ENCODE peak calls at places on chromosomes 3 and 15, in six cellular contexts. One of them, this sample, is unnamed.

GRCh38 chr3:38235466-38235865 is 30.1 kb upstream of the SLC22A13 start:
- DNase-seq in fibroblast of mammary gland: no peak
- DNase-seq in IMR-90: no peak
- DNase-seq in endodermal cell: no peak
- DNase-seq in gastrocnemius medialis: no peak
- DNase-seq in cardiac fibroblast: no peak
- DNase-seq in this sample: no peak

GRCh38 chr3:110971010-110971585 is 100.5 kb upstream of the NECTIN3 start:
- DNase-seq in fibroblast of mammary gland: no peak
- DNase-seq in endodermal cell: no peak
- DNase-seq in IMR-90: no peak
- DNase-seq in gastrocnemius medialis: no peak
- DNase-seq in cardiac fibroblast: no peak
- DNase-seq in this sample: no peak

GRCh38 chr3:24387493-24387892 is 107.2 kb downstream of the THRB start:
- DNase-seq in endodermal cell: no peak
- DNase-seq in IMR-90: no peak
- DNase-seq in gastrocnemius medialis: no peak
- DNase-seq in fibroblast of mammary gland: peak; percentile 44
- DNase-seq in cardiac fibroblast: peak; percentile 14
- DNase-seq in this sample: no peak

GRCh38 chr3:120894285-120894684 is 13.7 kb upstream of the STXBP5L start:
- DNase-seq in IMR-90: no peak
- DNase-seq in fibroblast of mammary gland: no peak
- DNase-seq in gastrocnemius medialis: no peak
- DNase-seq in endodermal cell: no peak
- DNase-seq in cardiac fibroblast: peak; percentile 35
- DNase-seq in this sample: no peak

GRCh38 chr3:97957617-97958311 is 14.5 kb downstream of the RIOX2 start:
- DNase-seq in cardiac fibroblast: peak; percentile 53
- DNase-seq in IMR-90: no peak
- DNase-seq in fibroblast of mammary gland: peak; percentile 51
- DNase-seq in endodermal cell: no peak
- DNase-seq in gastrocnemius medialis: peak; percentile 89
- DNase-seq in this sample: peak; percentile 60

GRCh38 chr3:65473746-65474145 is 565.0 kb downstream of the MAGI1 start:
- DNase-seq in cardiac fibroblast: peak; percentile 14
- DNase-seq in fibroblast of mammary gland: peak; percentile 21
- DNase-seq in IMR-90: peak; percentile 47
- DNase-seq in gastrocnemius medialis: no peak
- DNase-seq in endodermal cell: no peak
- DNase-seq in this sample: no peak

GRCh38 chr15:43134157-43134637 is 811 bp downstream of the TMEM62 start:
- DNase-seq in fibroblast of mammary gland: no peak
- DNase-seq in cardiac fibroblast: no peak
- DNase-seq in IMR-90: no peak
- DNase-seq in gastrocnemius medialis: no peak
- DNase-seq in endodermal cell: peak; percentile 61
- DNase-seq in this sample: no peak

GRCh38 chr3:195195321-195196209 is 75.4 kb downstream of the XXYLT1 start:
- DNase-seq in endodermal cell: peak; percentile 72
- DNase-seq in fibroblast of mammary gland: no peak
- DNase-seq in cardiac fibroblast: no peak
- DNase-seq in IMR-90: no peak
- DNase-seq in gastrocnemius medialis: no peak
- DNase-seq in this sample: no peak

GRCh38 chr3:63199606-63200005 is 78.5 kb upstream of the SYNPR start:
- DNase-seq in IMR-90: no peak
- DNase-seq in cardiac fibroblast: no peak
- DNase-seq in fibroblast of mammary gland: no peak
- DNase-seq in gastrocnemius medialis: no peak
- DNase-seq in endodermal cell: no peak
- DNase-seq in this sample: no peak

GRCh38 chr3:63192248-63192647 is 85.9 kb upstream of the SYNPR start:
- DNase-seq in fibroblast of mammary gland: no peak
- DNase-seq in gastrocnemius medialis: no peak
- DNase-seq in endodermal cell: no peak
- DNase-seq in cardiac fibroblast: no peak
- DNase-seq in IMR-90: no peak
- DNase-seq in this sample: no peak

DNA sequence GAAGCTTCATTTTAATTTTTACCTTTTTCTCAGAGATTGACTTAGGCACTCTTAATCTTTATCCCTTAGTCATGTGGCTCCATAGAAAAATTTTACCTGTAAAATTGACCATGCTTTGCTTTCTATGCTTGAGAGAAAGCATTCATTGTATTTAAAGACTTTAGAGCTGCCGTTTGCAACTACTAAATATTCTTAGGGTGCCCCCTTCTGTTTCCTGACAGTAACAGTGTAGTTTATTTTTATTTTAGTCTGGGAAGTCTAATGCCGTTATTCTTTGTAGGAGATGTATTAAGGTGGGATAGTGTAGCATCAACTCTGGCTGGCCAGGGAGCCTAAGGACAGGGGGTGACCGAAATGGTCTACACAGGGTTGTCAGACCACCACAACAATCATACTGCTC is 84.5 kb upstream of the SYNPR start:
- DNase-seq in cardiac fibroblast: peak; percentile 27
- DNase-seq in gastrocnemius medialis: no peak
- DNase-seq in endodermal cell: no peak
- DNase-seq in IMR-90: no peak
- DNase-seq in fibroblast of mammary gland: peak; percentile 50
- DNase-seq in this sample: no peak
- TF ChIP-seq CTCF in cardiac fibroblast: peak; percentile 33
- TF ChIP-seq CTCF in gastrocnemius medialis: no peak
- TF ChIP-seq CTCF in endodermal cell: peak; percentile 81
- TF ChIP-seq CTCF in IMR-90: peak; percentile 47
- TF ChIP-seq CTCF in fibroblast of mammary gland: peak; percentile 61
- TF ChIP-seq CTCF in this sample: no peak

GRCh38 chr3:30448436-30448835 is 158.0 kb upstream of the TGFBR2 start:
- DNase-seq in cardiac fibroblast: no peak
- DNase-seq in endodermal cell: no peak
- DNase-seq in IMR-90: peak; percentile 37
- DNase-seq in fibroblast of mammary gland: peak; percentile 38
- DNase-seq in gastrocnemius medialis: no peak
- DNase-seq in this sample: no peak

GRCh38 chr3:30440880-30441279 is 165.5 kb upstream of the TGFBR2 start:
- DNase-seq in fibroblast of mammary gland: peak; percentile 38
- DNase-seq in IMR-90: no peak
- DNase-seq in cardiac fibroblast: peak; percentile 92
- DNase-seq in gastrocnemius medialis: peak; percentile 58
- DNase-seq in endodermal cell: no peak
- DNase-seq in this sample: no peak

GRCh38 chr3:30440147-30440604 is 166.2 kb upstream of the TGFBR2 start:
- DNase-seq in fibroblast of mammary gland: peak; percentile 58
- DNase-seq in cardiac fibroblast: peak; percentile 43
- DNase-seq in IMR-90: no peak
- DNase-seq in gastrocnemius medialis: no peak
- DNase-seq in endodermal cell: no peak
- DNase-seq in this sample: no peak

GRCh38 chr3:30439451-30440053 is 166.8 kb upstream of the TGFBR2 start:
- DNase-seq in cardiac fibroblast: no peak
- DNase-seq in gastrocnemius medialis: no peak
- DNase-seq in fibroblast of mammary gland: no peak
- DNase-seq in endodermal cell: no peak
- DNase-seq in IMR-90: no peak
- DNase-seq in this sample: no peak

GRCh38 chr3:30443756-30444673 is 162.4 kb upstream of the TGFBR2 start:
- DNase-seq in fibroblast of mammary gland: peak; percentile 56
- DNase-seq in endodermal cell: no peak
- DNase-seq in IMR-90: no peak
- DNase-seq in gastrocnemius medialis: no peak
- DNase-seq in cardiac fibroblast: peak; percentile 42
- DNase-seq in this sample: no peak
- TF ChIP-seq CTCF in fibroblast of mammary gland: no peak
- TF ChIP-seq CTCF in endodermal cell: no peak
- TF ChIP-seq CTCF in IMR-90: no peak
- TF ChIP-seq CTCF in gastrocnemius medialis: no peak
- TF ChIP-seq CTCF in cardiac fibroblast: no peak
- TF ChIP-seq CTCF in this sample: no peak

GRCh38 chr3:40970067-40970466 is 229.2 kb upstream of the CTNNB1 start:
- DNase-seq in IMR-90: no peak
- DNase-seq in cardiac fibroblast: no peak
- DNase-seq in fibroblast of mammary gland: peak; percentile 27
- DNase-seq in gastrocnemius medialis: no peak
- DNase-seq in endodermal cell: no peak
- DNase-seq in this sample: no peak

GRCh38 chr3:40969341-40969740 is 230.0 kb upstream of the CTNNB1 start:
- DNase-seq in IMR-90: no peak
- DNase-seq in endodermal cell: no peak
- DNase-seq in gastrocnemius medialis: no peak
- DNase-seq in fibroblast of mammary gland: no peak
- DNase-seq in cardiac fibroblast: no peak
- DNase-seq in this sample: no peak

GRCh38 chr3:40972350-40972749 is 227.0 kb upstream of the CTNNB1 start:
- DNase-seq in fibroblast of mammary gland: no peak
- DNase-seq in IMR-90: no peak
- DNase-seq in endodermal cell: no peak
- DNase-seq in cardiac fibroblast: no peak
- DNase-seq in gastrocnemius medialis: no peak
- DNase-seq in this sample: no peak

GRCh38 chr3:40973141-40973540 is 226.2 kb upstream of the CTNNB1 start:
- DNase-seq in fibroblast of mammary gland: no peak
- DNase-seq in cardiac fibroblast: no peak
- DNase-seq in gastrocnemius medialis: no peak
- DNase-seq in IMR-90: no peak
- DNase-seq in endodermal cell: no peak
- DNase-seq in this sample: no peak

DNA sequence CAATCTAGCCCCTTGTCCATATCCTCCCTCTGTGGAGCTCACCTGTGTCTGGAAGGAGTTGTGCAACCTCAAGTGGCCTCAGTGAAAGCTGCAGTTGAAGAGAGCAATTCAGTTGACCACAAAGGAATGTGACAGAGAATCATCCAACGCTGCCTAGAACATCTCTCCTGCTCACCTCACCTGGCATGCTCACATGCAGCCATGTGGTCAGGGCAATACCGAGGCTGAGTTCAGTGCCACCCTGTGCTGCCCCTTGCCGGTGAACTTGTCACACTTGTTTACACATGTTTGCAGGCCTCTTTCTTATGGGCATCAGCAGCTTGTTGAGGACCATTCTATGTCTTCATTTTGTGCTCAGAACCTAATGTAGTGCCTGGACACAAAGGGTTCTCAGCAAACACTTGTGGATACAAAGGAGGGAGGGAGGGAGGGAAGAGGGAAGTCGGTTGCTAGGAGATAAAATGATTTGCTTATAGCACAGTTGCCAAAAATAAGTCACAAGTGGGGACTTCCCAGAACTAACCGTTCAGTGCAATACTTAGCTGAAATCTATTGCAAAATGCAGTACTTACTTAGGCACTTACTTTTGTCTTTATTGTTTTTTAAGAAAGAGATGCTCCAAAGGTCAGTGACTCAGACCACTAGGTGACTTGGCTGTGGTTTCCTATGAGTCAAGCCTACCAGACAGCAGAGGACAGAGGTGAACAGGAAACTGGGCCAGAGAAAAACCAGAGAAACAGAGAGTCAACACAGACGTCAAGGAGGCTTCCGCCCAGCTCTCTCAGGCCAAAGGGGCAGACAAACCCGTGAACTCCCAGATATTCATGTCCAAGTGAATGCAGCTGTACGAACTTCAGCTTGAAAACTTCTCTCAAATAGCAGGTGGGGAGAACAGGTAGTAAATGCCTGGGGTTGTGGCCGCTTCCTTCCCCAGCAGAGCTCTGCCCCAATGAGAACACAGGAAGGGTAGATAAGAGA is 227.8 kb upstream of the CTNNB1 start:
- DNase-seq in IMR-90: peak; percentile 86
- DNase-seq in gastrocnemius medialis: peak; percentile 57
- DNase-seq in endodermal cell: no peak
- DNase-seq in fibroblast of mammary gland: peak; percentile 100
- DNase-seq in cardiac fibroblast: peak; percentile 97
- DNase-seq in this sample: peak; percentile 94
- TF ChIP-seq CTCF in IMR-90: no peak
- TF ChIP-seq CTCF in gastrocnemius medialis: no peak
- TF ChIP-seq CTCF in endodermal cell: peak; percentile 46
- TF ChIP-seq CTCF in fibroblast of mammary gland: no peak
- TF ChIP-seq CTCF in cardiac fibroblast: no peak
- TF ChIP-seq CTCF in this sample: no peak

GRCh38 chr3:42106646-42107045 is 15.5 kb downstream of the TRAK1 start:
- DNase-seq in cardiac fibroblast: no peak
- DNase-seq in endodermal cell: no peak
- DNase-seq in fibroblast of mammary gland: no peak
- DNase-seq in IMR-90: no peak
- DNase-seq in gastrocnemius medialis: no peak
- DNase-seq in this sample: no peak
- TF ChIP-seq CTCF in cardiac fibroblast: no peak
- TF ChIP-seq CTCF in endodermal cell: no peak
- TF ChIP-seq CTCF in fibroblast of mammary gland: no peak
- TF ChIP-seq CTCF in IMR-90: no peak
- TF ChIP-seq CTCF in gastrocnemius medialis: no peak
- TF ChIP-seq CTCF in this sample: no peak

GRCh38 chr3:69787436-69788168 is 48.3 kb downstream of the MITF start:
- DNase-seq in IMR-90: peak; percentile 83
- DNase-seq in fibroblast of mammary gland: peak; percentile 82
- DNase-seq in gastrocnemius medialis: no peak
- DNase-seq in endodermal cell: no peak
- DNase-seq in cardiac fibroblast: peak; percentile 75
- DNase-seq in this sample: no peak
- TF ChIP-seq CTCF in IMR-90: no peak
- TF ChIP-seq CTCF in fibroblast of mammary gland: no peak
- TF ChIP-seq CTCF in gastrocnemius medialis: no peak
- TF ChIP-seq CTCF in endodermal cell: no peak
- TF ChIP-seq CTCF in cardiac fibroblast: no peak
- TF ChIP-seq CTCF in this sample: no peak

GRCh38 chr3:142888484-142889262 is at the start of gene PCOLCE2:
- DNase-seq in cardiac fibroblast: peak; percentile 23
- DNase-seq in fibroblast of mammary gland: peak; percentile 29
- DNase-seq in gastrocnemius medialis: no peak
- DNase-seq in endodermal cell: peak; percentile 89
- DNase-seq in IMR-90: no peak
- DNase-seq in this sample: no peak
- TF ChIP-seq CTCF in cardiac fibroblast: no peak
- TF ChIP-seq CTCF in fibroblast of mammary gland: no peak
- TF ChIP-seq CTCF in gastrocnemius medialis: no peak
- TF ChIP-seq CTCF in endodermal cell: peak; percentile 48
- TF ChIP-seq CTCF in IMR-90: no peak
- TF ChIP-seq CTCF in this sample: no peak

GRCh38 chr3:12578742-12579141 is 21.9 kb downstream of the MKRN2 start:
- DNase-seq in fibroblast of mammary gland: no peak
- DNase-seq in IMR-90: no peak
- DNase-seq in cardiac fibroblast: no peak
- DNase-seq in endodermal cell: no peak
- DNase-seq in gastrocnemius medialis: no peak
- DNase-seq in this sample: no peak
- TF ChIP-seq CTCF in fibroblast of mammary gland: peak; percentile 30
- TF ChIP-seq CTCF in IMR-90: peak; percentile 25
- TF ChIP-seq CTCF in cardiac fibroblast: peak; percentile 25
- TF ChIP-seq CTCF in endodermal cell: peak; percentile 59
- TF ChIP-seq CTCF in gastrocnemius medialis: no peak
- TF ChIP-seq CTCF in this sample: peak; percentile 8